ENCODE peak calls at places on chromosomes 13 and 19, in nine cellular contexts. M, I, A, Z, D, U, X, V and E are unnamed samples.

GRCh38 chr13:93740334-93740733 is 513.7 kb downstream of the GPC6 start:
- DNase-seq in M (no peak), I (no peak), A (no peak), Z (no peak), D (no peak), U (no peak), X (no peak), V (no peak), E (no peak)

GRCh38 chr19:6156033-6156432 is 20.6 kb downstream of the ACSBG2 start:
- DNase-seq in M (no peak), I (no peak), A (no peak), Z (no peak), D (no peak), U (no peak), X (no peak), V (no peak), E (no peak)

GRCh38 chr19:21835810-21836444 is at the start of gene ZNF43:
- DNase-seq in M (peak), I (peak), A (peak), Z (peak), D (peak), U (peak), X (peak), V (peak), E (peak)

GRCh38 chr13:97539651-97540230 is 105.8 kb downstream of the RAP2A start:
- DNase-seq in M (no peak), I (no peak), A (no peak), Z (no peak), D (no peak), U (no peak), X (no peak), V (no peak), E (no peak)

GRCh38 chr13:66509176-66509575 is 721.0 kb downstream of the PCDH9 start:
- DNase-seq in M (no peak), I (no peak), A (no peak), Z (no peak), D (no peak), U (no peak), X (no peak), V (no peak), E (no peak)

GRCh38 chr13:51772105-51772455 is 31.9 kb downstream of the DHRS12 start:
- DNase-seq in M (no peak), I (no peak), A (no peak), Z (no peak), D (no peak), U (no peak), X (no peak), V (no peak), E (no peak)

GRCh38 chr13:96089749-96090239 is at the start of gene HS6ST3:
- DNase-seq in M (peak), I (no peak), A (peak), Z (no peak), D (peak), U (no peak), X (no peak), V (no peak), E (peak)

GRCh38 chr13:113955235-113955634 is 18.6 kb downstream of the C13orf46 start:
- DNase-seq in M (no peak), I (no peak), A (no peak), Z (no peak), D (no peak), U (no peak), X (no peak), V (no peak), E (no peak)

GRCh38 chr13:26951581-26952177 is 191.1 kb upstream of the GPR12 start:
- DNase-seq in M (no peak), I (no peak), A (no peak), Z (no peak), D (no peak), U (no peak), X (no peak), V (no peak), E (no peak)

GRCh38 chr13:37375724-37376123 is 222.8 kb downstream of the POSTN start:
- DNase-seq in M (no peak), I (no peak), A (no peak), Z (no peak), D (no peak), U (no peak), X (no peak), V (no peak), E (no peak)

GRCh38 chr13:52405767-52406494 is at the start of gene THSD1:
- DNase-seq in M (peak), I (no peak), A (peak), Z (peak), D (peak), U (peak), X (no peak), V (no peak), E (peak)

GRCh38 chr19:27776020-27776419 is 1436.9 kb downstream of the UQCRFS1 start:
- DNase-seq in M (no peak), I (no peak), A (no peak), Z (no peak), D (no peak), U (no peak), X (no peak), V (no peak), E (peak)

GRCh38 chr13:30308548-30308947 is 1.2 kb upstream of the KATNAL1 start:
- DNase-seq in M (no peak), I (no peak), A (peak), Z (no peak), D (no peak), U (no peak), X (no peak), V (no peak), E (peak)

GRCh38 chr13:113901231-113901630 is 37.4 kb upstream of the GAS6 start:
- DNase-seq in M (no peak), I (no peak), A (no peak), Z (no peak), D (no peak), U (no peak), X (no peak), V (no peak), E (no peak)

GRCh38 chr13:43289458-43290255 is 266.3 kb downstream of the DNAJC15 start:
- DNase-seq in M (no peak), I (no peak), A (no peak), Z (no peak), D (no peak), U (no peak), X (no peak), V (no peak), E (no peak)